ENCODE peak calls at places on chromosome 7, in eight cellular contexts. S, H, Q, U, R, I, N and F are unnamed samples.

GRCh38 chr7:37211097-37211496 is 237.6 kb downstream of the ELMO1 start:
- DNase-seq in S (no peak), H (no peak), Q (peak; percentile 85), U (no peak), R (no peak), I (peak; percentile 54), N (peak; percentile 66), F (no peak)

GRCh38 chr7:17481118-17481517 is 182.7 kb downstream of the AHR start:
- DNase-seq in S (no peak), H (no peak), Q (no peak), U (no peak), R (no peak), I (no peak), N (no peak), F (no peak)

GRCh38 chr7:73519867-73520672 is 2.0 kb downstream of the BAZ1B start:
- DNase-seq in S (no peak), H (no peak), Q (no peak), U (peak; percentile 24), R (no peak), I (no peak), N (no peak), F (no peak)

GRCh38 chr7:128937647-128938523 is at the start of gene IRF5:
- DNase-seq in S (no peak), H (no peak), Q (no peak), U (peak; percentile 92), R (peak; percentile 81), I (no peak), N (no peak), F (no peak)

GRCh38 chr7:17626215-17626614 is 314.1 kb downstream of the SNX13 start:
- DNase-seq in S (no peak), H (no peak), Q (no peak), U (no peak), R (no peak), I (no peak), N (no peak), F (no peak)

GRCh38 chr7:157500171-157500960 is 163.6 kb downstream of the DNAJB6 start:
- DNase-seq in S (no peak), H (no peak), Q (no peak), U (no peak), R (peak; percentile 46), I (no peak), N (peak; percentile 7), F (no peak)

GRCh38 chr7:39631736-39632304 is 8.4 kb downstream of the RALA start:
- DNase-seq in S (no peak), H (no peak), Q (peak; percentile 85), U (no peak), R (no peak), I (no peak), N (no peak), F (no peak)

GRCh38 chr7:136114966-136115762 is 138.0 kb upstream of the MTPN start:
- DNase-seq in S (peak; percentile 4), H (no peak), Q (peak; percentile 22), U (peak; percentile 64), R (peak; percentile 91), I (no peak), N (no peak), F (peak; percentile 69)

GRCh38 chr7:55484241-55484640 is 88.1 kb downstream of the VOPP1 start:
- DNase-seq in S (no peak), H (no peak), Q (no peak), U (no peak), R (peak; percentile 6), I (no peak), N (no peak), F (no peak)

GRCh38 chr7:101628522-101628921 is 574 bp downstream of the MYL10 start:
- DNase-seq in S (no peak), H (no peak), Q (no peak), U (no peak), R (no peak), I (no peak), N (no peak), F (no peak)

GRCh38 chr7:18671176-18671575 is 175.6 kb downstream of the HDAC9 start:
- DNase-seq in S (no peak), H (peak; percentile 13), Q (no peak), U (no peak), R (no peak), I (no peak), N (no peak), F (no peak)

GRCh38 chr7:45586748-45587520 is 12.8 kb downstream of the ADCY1 start:
- DNase-seq in S (no peak), H (no peak), Q (no peak), U (peak; percentile 39), R (peak; percentile 33), I (no peak), N (no peak), F (no peak)

GRCh38 chr7:135964791-135965190 is 12.4 kb downstream of the MTPN start:
- DNase-seq in S (no peak), H (no peak), Q (no peak), U (no peak), R (no peak), I (no peak), N (no peak), F (no peak)

GRCh38 chr7:6026011-6026819 is 5.0 kb upstream of the ANKRD61 start:
- DNase-seq in S (peak; percentile 40), H (no peak), Q (no peak), U (no peak), R (peak; percentile 90), I (no peak), N (peak; percentile 64), F (peak; percentile 49)

GRCh38 chr7:157528785-157529341 is 192.1 kb downstream of the DNAJB6 start:
- DNase-seq in S (no peak), H (no peak), Q (no peak), U (peak; percentile 27), R (peak; percentile 37), I (no peak), N (peak; percentile 11), F (no peak)

GRCh38 chr7:45446195-45446944 is 127.8 kb upstream of the ADCY1 start:
- DNase-seq in S (no peak), H (peak; percentile 11), Q (no peak), U (no peak), R (no peak), I (no peak), N (no peak), F (no peak)

GRCh38 chr7:41881313-41882130 is 178.6 kb upstream of the INHBA start:
- DNase-seq in S (peak; percentile 12), H (no peak), Q (no peak), U (no peak), R (no peak), I (no peak), N (peak; percentile 48), F (no peak)

GRCh38 chr7:130037703-130038102 is 13.5 kb downstream of the ZC3HC1 start:
- DNase-seq in S (no peak), H (no peak), Q (no peak), U (no peak), R (no peak), I (no peak), N (no peak), F (no peak)
- TF ChIP-seq CTCF in S (no peak), H (no peak), Q (peak; percentile 14), U (no peak), R (peak; percentile 50), I (no peak), N (no peak), F (no peak)

GRCh38 chr7:69843653-69844052 is 245.4 kb downstream of the AUTS2 start:
- DNase-seq in S (no peak), H (no peak), Q (no peak), U (no peak), R (no peak), I (no peak), N (no peak), F (no peak)

GRCh38 chr7:69847921-69848612 is 249.8 kb downstream of the AUTS2 start:
- DNase-seq in S (no peak), H (no peak), Q (no peak), U (no peak), R (no peak), I (no peak), N (no peak), F (no peak)

GRCh38 chr7:69845721-69846495 is 247.6 kb downstream of the AUTS2 start:
- DNase-seq in S (no peak), H (no peak), Q (no peak), U (no peak), R (no peak), I (no peak), N (no peak), F (no peak)

GRCh38 chr7:69840248-69840647 is 242.0 kb downstream of the AUTS2 start:
- DNase-seq in S (no peak), H (no peak), Q (no peak), U (no peak), R (no peak), I (no peak), N (no peak), F (no peak)

GRCh38 chr7:69844264-69844868 is 246.1 kb downstream of the AUTS2 start:
- DNase-seq in S (no peak), H (no peak), Q (no peak), U (no peak), R (no peak), I (no peak), N (no peak), F (no peak)
- TF ChIP-seq CTCF in S (no peak), H (no peak), Q (no peak), U (no peak), R (no peak), I (no peak), N (no peak), F (no peak)

GRCh38 chr7:123329988-123330643 is 130.3 kb upstream of the SLC13A1 start:
- DNase-seq in S (no peak), H (no peak), Q (no peak), U (no peak), R (peak; percentile 58), I (no peak), N (no peak), F (no peak)
- TF ChIP-seq CTCF in S (no peak), H (no peak), Q (no peak), U (no peak), R (peak; percentile 52), I (no peak), N (no peak), F (no peak)

GRCh38 chr7:30523466-30523865 is 18.8 kb upstream of the GGCT start:
- DNase-seq in S (no peak), H (no peak), Q (no peak), U (no peak), R (no peak), I (no peak), N (no peak), F (no peak)

GRCh38 chr7:30526163-30526562 is 21.5 kb upstream of the GGCT start:
- DNase-seq in S (no peak), H (no peak), Q (no peak), U (no peak), R (peak; percentile 47), I (no peak), N (no peak), F (no peak)

GRCh38 chr7:30522163-30522562 is 17.5 kb upstream of the GGCT start:
- DNase-seq in S (no peak), H (no peak), Q (no peak), U (no peak), R (no peak), I (no peak), N (no peak), F (no peak)

GRCh38 chr7:30525409-30525808 is 20.8 kb upstream of the GGCT start:
- DNase-seq in S (no peak), H (no peak), Q (no peak), U (no peak), R (no peak), I (no peak), N (no peak), F (no peak)

DNA sequence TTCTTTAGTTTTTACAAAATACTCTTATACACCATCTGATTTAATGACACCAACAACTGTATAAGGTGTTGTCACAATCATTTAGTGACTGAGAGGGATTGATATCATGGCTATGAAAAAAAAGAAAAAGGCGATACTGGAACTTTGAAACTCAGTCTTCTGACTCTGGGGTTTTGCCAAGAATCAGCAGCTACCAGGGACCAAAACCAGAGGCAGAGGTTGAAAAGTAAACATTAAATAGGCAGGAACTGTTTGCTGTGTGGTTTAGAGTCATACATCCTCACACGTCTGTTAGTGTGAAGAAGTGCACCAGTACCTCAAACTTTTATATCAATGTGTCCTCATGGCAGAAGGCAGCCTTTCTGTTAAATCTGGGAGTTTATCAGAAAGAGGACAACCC is 19.9 kb upstream of the GGCT start:
- DNase-seq in S (no peak), H (no peak), Q (no peak), U (no peak), R (no peak), I (no peak), N (no peak), F (no peak)
- TF ChIP-seq CTCF in S (no peak), H (no peak), Q (no peak), U (no peak), R (no peak), I (no peak), N (no peak), F (no peak)